ENCODE peak calls at places on chromosomes 4 and X, in seven cellular contexts. D is left lung, F is ELR, J is psoas muscle, H is KG1, Y is GM12878, S is AG20443. R is an unnamed sample.

GRCh38 chr4:67152976-67153375 is 392.3 kb downstream of the CENPC start:
- DNase-seq in Y (no peak), H (no peak), J (no peak), D (no peak), S (no peak), F (no peak), R (no peak)

GRCh38 chr4:152734015-152734698 is 45.4 kb downstream of the TIGD4 start:
- DNase-seq in S (no peak), J (no peak), F (no peak), D (no peak), H (no peak), Y (no peak), R (no peak)

GRCh38 chr4:98510757-98511517 is 147.5 kb downstream of the TSPAN5 start:
- DNase-seq in J (no peak), H (no peak), F (peak; percentile 72), Y (no peak), D (no peak), S (peak; percentile 66), R (no peak)

GRCh38 chr4:98232202-98232601 is 29.0 kb upstream of the RAP1GDS1 start:
- DNase-seq in H (no peak), F (peak; percentile 6), Y (no peak), S (no peak), J (no peak), D (no peak), R (no peak)

GRCh38 chr4:75555294-75556164 is at the start of gene ODAPH:
- DNase-seq in Y (peak; percentile 42), D (no peak), H (no peak), J (no peak), S (no peak), F (peak; percentile 90), R (peak; percentile 49)

GRCh38 chrX:134949271-134949670 is 41.5 kb upstream of the SMIM10 start:
- DNase-seq in Y (no peak), F (peak; percentile 70), H (no peak), J (no peak), D (no peak), S (peak; percentile 14), R (no peak)

GRCh38 chrX:36898301-36898700 is 109.9 kb upstream of the FAM47C start:
- DNase-seq in H (no peak), J (no peak), Y (no peak), F (peak; percentile 0), S (peak; percentile 5), D (no peak), R (no peak)

GRCh38 chrX:1600406-1601050 is 9.1 kb downstream of the AKAP17A start:
- DNase-seq in D (peak; percentile 74), S (no peak), F (no peak), Y (no peak), J (no peak), H (no peak), R (no peak)

GRCh38 chrX:154603438-154604430 is 15.3 kb downstream of the CTAG1B start:
- DNase-seq in S (peak; percentile 37), D (no peak), J (no peak), H (no peak), F (peak; percentile 80), Y (no peak), R (no peak)

GRCh38 chrX:47991263-47992092 is 12.3 kb downstream of the ZNF182 start:
- DNase-seq in S (peak; percentile 21), J (no peak), D (no peak), H (no peak), F (peak; percentile 81), Y (no peak), R (no peak)

GRCh38 chrX:13569479-13570244 is at the start of gene EGFL6:
- DNase-seq in F (no peak), D (peak; percentile 43), J (no peak), H (no peak), S (no peak), Y (no peak), R (no peak)

GRCh38 chrX:134908235-134908834 is 82.5 kb upstream of the SMIM10 start:
- DNase-seq in H (no peak), Y (no peak), J (no peak), D (no peak), F (peak; percentile 55), S (no peak), R (no peak)

GRCh38 chr4:80362578-80363181 is 27.1 kb downstream of the CFAP299 start:
- DNase-seq in D (peak; percentile 12), J (no peak), H (no peak), F (peak; percentile 43), Y (no peak), S (peak; percentile 53), R (no peak)

GRCh38 chr4:150769235-150769634 is 187.3 kb downstream of the MAB21L2 start:
- DNase-seq in H (no peak), S (peak; percentile 61), F (peak; percentile 82), Y (no peak), J (no peak), D (no peak), R (no peak)